ENCODE peak calls at places on chromosomes 4 and X, in five cellular contexts. S, O, Z, P and G are unnamed samples.

GRCh38 chr4:94623507-94623906 is 134.2 kb upstream of the BMPR1B start:
- DNase-seq in S (no peak), O (no peak), Z (no peak), P (peak), G (no peak)

GRCh38 chr4:142815834-142816233 is 30.3 kb downstream of the INPP4B start:
- DNase-seq in S (no peak), O (peak), Z (no peak), P (peak), G (peak)

GRCh38 chrX:29948653-29949052 is 266.7 kb upstream of the MAGEB2 start:
- DNase-seq in S (no peak), O (peak), Z (no peak), P (no peak), G (no peak)

GRCh38 chr4:7733801-7734650 is 205.6 kb downstream of the AFAP1 start:
- DNase-seq in S (no peak), O (no peak), Z (no peak), P (no peak), G (no peak)

GRCh38 chrX:106874075-106874474 is 29.1 kb downstream of the RIPPLY1 start:
- DNase-seq in S (no peak), O (peak), Z (no peak), P (no peak), G (no peak)

GRCh38 chr4:113806850-113807249 is 45.3 kb upstream of the CAMK2D start:
- DNase-seq in S (no peak), O (no peak), Z (no peak), P (no peak), G (no peak)

GRCh38 chrX:129706395-129707072 is 32.2 kb upstream of the XPNPEP2 start:
- DNase-seq in S (peak), O (no peak), Z (no peak), P (no peak), G (peak)

GRCh38 chrX:74419861-74420193 is 1.5 kb upstream of the SLC16A2 start:
- DNase-seq in S (no peak), O (no peak), Z (peak), P (no peak), G (peak)

GRCh38 chrX:74521961-74522833 is 92.2 kb downstream of the RLIM start:
- DNase-seq in S (peak), O (peak), Z (no peak), P (no peak), G (peak)

GRCh38 chrX:46325312-46325877 is 219.8 kb downstream of the ZNF674 start:
- DNase-seq in S (no peak), O (peak), Z (no peak), P (no peak), G (peak)

GRCh38 chr4:189941005-189941450 is 356 bp downstream of the FRG1 start:
- DNase-seq in S (peak), O (no peak), Z (no peak), P (no peak), G (no peak)

GRCh38 chrX:30513284-30513683 is 64.3 kb downstream of the TASL start:
- DNase-seq in S (no peak), O (no peak), Z (no peak), P (no peak), G (no peak)

GRCh38 chr4:164508126-164508525 is 245.8 kb upstream of the SMIM31 start:
- DNase-seq in S (no peak), O (no peak), Z (no peak), P (no peak), G (no peak)

GRCh38 chr4:42331914-42332368 is 65.3 kb upstream of the SHISA3 start:
- DNase-seq in S (no peak), O (peak), Z (no peak), P (peak), G (no peak)

GRCh38 chr4:148444296-148445070 is 2.3 kb upstream of the NR3C2 start:
- DNase-seq in S (peak), O (no peak), Z (peak), P (no peak), G (peak)

GRCh38 chrX:16559206-16559619 is 90.7 kb upstream of the S100G start:
- DNase-seq in S (no peak), O (peak), Z (no peak), P (no peak), G (no peak)

GRCh38 chrX:3599787-3600465 is 113.5 kb downstream of the PRKX start:
- DNase-seq in S (no peak), O (no peak), Z (no peak), P (no peak), G (no peak)

GRCh38 chr4:144480068-144480467 is 165.9 kb upstream of the HHIP start:
- DNase-seq in S (no peak), O (no peak), Z (no peak), P (no peak), G (no peak)

GRCh38 chr4:109953556-109953955 is 40.9 kb downstream of the EGF start:
- DNase-seq in S (no peak), O (no peak), Z (no peak), P (no peak), G (no peak)

GRCh38 chrX:104310657-104311056 is 55.9 kb upstream of the ESX1 start:
- DNase-seq in S (no peak), O (no peak), Z (no peak), P (no peak), G (no peak)

GRCh38 chrX:154748712-154749339 is 2.1 kb downstream of the GAB3 start:
- DNase-seq in S (no peak), O (peak), Z (no peak), P (peak), G (peak)

GRCh38 chr4:48409203-48409602 is 67.9 kb downstream of the SLAIN2 start:
- DNase-seq in S (no peak), O (no peak), Z (no peak), P (no peak), G (no peak)

DNA sequence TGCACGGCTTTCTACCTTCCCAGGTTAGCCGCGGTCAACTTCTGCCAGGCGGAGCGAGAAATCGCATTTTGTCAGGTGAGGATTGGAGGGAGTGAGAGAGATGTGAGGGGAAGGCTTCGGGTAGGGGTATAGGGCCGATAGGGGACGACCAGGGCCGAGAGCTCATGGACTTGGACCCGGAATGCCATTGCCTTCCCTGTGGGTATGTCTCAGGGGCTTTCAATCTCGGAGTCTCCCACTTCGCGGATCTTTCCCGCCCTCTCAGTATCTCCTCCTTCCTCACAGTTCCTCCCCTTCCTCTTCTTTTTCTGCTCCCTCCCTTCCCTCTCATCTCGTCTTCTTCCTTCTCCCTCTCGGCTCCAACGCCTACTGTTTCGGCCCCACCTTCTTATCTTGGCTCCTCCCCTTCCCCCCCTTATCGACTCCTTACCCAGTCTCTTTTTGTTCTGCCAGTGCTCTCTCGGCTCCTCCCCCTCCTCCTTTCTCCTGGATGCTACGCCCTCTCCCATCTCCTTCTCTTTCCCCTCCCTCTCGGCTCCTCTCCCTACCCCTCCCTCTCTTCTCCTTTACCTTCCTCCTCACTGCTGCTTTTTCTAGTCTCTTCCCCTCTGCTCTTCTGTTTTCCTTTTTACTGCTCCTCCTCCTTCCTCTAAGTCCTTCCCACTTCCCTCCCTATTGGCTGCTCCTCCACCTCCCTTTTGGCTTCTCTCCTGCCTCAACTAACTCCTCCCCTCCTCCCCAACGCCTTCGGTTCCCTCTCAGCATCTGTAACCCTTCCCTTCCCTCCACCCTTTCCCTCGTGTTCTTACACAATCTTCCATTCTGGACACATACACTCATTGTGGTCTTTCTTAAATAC is 29.4 kb upstream of the RBMX start:
- DNase-seq in S (peak), O (peak), Z (peak), P (peak), G (peak)
- TF ChIP-seq POLR2A in S (no peak), O (no peak), Z (no peak), P (no peak), G (peak)

DNA sequence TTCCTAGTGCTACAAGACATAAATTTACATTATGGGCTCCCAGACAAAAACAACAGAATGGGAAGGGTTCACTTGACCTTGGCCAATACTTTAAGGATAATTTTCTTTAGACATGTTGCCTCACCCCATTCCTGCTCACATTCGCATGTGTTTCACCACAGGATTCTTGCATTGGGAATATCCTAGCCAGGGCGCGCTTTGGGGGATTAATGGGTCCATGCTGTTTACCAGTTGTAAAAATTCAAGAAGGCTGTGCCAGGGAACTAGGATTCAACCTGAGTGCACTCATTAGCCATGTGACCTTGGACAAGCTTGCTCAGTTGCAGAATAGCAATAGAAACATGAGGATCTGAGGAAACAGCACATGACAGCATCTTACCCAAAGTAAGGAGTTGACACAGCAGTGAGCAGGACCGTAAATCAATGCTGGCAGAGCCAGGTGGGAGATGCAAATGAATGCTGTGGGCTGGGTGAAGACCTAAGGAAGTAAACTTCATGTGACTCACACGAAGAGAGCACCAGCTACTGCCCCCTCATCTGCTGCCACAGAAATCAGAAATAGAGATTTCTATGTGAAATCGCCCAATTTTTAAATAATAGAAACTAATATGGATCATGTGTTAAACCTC is 72.9 kb upstream of the C1QTNF7 start:
- DNase-seq in S (peak), O (no peak), Z (no peak), P (peak), G (no peak)
- TF ChIP-seq POLR2A in S (no peak), O (no peak), Z (no peak), P (no peak), G (no peak)

GRCh38 chrX:153688071-153688470 is 345 bp downstream of the SLC6A8 start:
- DNase-seq in S (no peak), O (no peak), Z (no peak), P (no peak), G (no peak)

GRCh38 chrX:153688900-153689590 is 1.3 kb downstream of the SLC6A8 start:
- DNase-seq in S (no peak), O (peak), Z (peak), P (no peak), G (peak)

GRCh38 chrX:153685751-153686676 is 1.7 kb upstream of the SLC6A8 start:
- DNase-seq in S (no peak), O (no peak), Z (peak), P (no peak), G (no peak)

GRCh38 chrX:153688534-153688899 is 791 bp downstream of the SLC6A8 start:
- DNase-seq in S (no peak), O (no peak), Z (no peak), P (no peak), G (no peak)

DNA sequence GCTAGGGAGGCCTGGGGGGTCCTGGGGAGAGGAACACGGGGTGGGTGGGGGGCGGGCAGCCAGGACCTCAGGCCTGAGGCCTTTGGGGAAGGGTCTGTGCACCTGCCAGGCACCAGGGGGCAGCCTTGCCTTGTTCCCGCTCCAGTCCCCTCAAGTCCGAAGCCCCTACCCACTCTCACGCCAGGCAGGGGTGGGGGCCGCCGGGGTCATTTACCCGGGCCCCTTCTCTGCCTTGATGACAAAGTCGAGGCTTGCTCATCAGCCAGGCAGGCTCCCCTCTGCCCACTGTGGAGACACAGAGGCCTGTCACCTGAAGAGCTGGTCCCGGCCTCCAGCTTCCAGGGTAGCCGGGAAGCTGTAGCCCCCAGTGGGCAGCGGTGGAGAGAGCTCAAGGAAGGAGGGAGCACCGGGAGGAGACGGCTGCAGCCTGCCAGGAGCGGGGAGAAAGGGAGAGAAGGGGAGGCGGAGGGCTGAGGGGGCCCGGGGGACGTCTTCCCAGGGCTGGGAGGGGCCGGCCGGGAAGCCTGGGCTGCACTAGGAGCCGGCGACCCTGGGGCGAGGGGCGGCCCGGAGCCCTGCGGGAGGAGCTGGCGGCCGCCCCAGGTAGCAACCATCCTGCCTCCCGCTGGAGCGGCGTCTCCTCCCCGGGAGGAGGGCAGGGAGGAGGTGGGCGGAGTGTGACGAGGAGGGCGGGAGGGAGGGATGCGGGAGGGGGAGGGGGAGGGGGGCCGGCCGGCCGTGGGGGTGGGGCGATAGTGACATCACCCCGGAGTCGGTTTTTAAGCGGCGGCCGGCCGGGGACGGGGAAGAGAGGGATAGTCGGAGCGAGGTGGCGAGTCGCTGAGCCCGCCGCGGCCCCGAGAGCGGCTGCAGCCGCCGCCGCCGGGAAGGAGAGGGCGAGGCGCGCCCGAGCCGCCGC is at the start of gene SLC6A8:
- DNase-seq in S (peak), O (peak), Z (peak), P (peak), G (peak)
- TF ChIP-seq POLR2A in S (no peak), O (peak), Z (peak), P (no peak), G (peak)

DNA sequence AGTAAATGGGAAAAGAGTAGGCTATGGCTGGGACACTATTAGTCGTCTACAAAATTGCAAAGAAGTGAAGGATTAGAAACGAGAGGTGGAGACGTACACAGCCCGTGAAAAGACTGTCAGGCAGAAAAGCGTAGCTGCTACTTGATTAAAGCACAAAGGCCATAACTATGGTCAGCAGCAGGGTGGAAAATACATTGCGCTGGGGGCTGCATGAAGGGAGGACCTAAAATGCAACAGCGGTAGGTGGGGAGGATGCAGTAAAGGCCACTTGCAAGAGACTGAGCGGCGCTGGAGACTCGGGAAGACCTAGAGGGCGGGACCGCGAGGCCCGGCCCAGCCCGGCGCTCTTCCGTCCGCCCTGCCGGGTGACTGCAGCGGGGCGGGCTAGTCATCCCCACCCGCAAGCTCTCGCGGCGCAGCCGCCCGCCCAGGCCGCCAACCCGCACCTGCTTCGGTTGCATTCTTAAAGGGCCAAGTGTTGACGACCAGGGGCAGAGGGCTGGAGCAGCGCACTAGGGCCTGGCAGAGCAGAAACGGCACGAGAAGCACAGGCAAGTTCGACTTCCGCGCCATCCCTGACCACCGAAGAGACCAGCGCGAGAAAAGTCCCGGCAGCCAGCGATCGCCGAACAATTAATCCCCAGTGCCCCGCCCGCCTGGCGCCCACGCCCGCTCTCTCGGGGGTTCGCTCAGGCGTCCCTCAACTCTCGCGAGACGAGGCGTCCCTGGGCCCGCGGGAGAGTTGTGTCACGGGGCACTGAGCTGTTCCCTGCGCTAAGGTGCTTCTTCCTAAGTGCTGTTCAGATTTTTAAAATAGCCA is at the start of gene AGA:
- DNase-seq in S (peak), O (peak), Z (peak), P (peak), G (peak)
- TF ChIP-seq POLR2A in S (no peak), O (peak), Z (peak), P (peak), G (peak)

GRCh38 chr4:168695288-168695687 is 198.4 kb downstream of the PALLD start:
- DNase-seq in S (no peak), O (no peak), Z (no peak), P (no peak), G (no peak)
- TF ChIP-seq POLR2A in S (no peak), O (no peak), Z (no peak), P (no peak), G (no peak)

DNA sequence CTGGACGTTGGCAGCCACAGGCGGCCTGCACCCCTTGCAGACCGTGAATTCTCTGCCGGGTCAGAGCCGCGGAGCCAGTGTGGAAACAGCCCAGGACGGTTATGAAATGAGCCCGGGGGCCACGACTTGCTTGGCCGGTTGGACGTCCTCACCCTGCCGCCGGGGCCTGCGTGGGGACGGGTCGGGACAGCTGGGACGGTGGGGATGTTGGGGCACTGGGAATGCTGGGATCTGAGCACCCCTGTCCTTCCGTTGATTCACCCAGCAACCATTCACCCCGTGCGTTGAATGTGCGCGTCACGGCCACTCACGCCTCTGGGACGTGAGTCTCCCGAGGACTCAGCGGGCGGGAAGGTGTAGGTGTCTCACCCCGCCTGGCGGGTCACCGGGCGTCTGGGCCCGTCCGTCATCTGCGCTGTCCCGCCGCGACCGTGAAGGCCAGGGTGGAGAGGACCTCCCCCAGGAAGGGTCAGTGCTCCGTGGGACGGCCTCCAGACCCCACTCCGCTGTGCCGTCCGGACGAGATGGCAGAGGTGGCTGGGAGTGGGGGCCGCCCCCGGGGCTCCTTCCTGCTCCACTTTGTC is 4.5 kb upstream of the PLCXD1 start:
- DNase-seq in S (peak), O (peak), Z (peak), P (no peak), G (no peak)
- TF ChIP-seq POLR2A in S (no peak), O (peak), Z (no peak), P (no peak), G (no peak)

DNA sequence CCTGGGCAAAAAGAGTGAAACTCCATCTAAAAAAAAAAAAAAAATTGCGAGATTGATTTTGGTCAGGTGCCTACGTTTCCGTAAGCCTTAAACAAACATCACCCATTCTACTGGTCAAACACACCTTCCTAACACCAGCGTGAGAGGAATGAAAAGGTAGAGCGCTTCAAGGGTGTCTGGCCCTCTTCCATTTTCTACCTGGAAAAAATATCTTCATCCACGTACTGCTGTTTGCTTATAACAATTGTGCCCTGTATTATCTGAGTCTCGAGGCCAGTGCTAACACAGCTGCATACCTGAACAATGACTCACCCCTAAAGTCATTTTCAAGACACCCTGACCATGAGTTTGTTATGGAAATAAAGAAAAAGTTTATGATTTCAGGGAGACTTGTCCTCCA is 13.9 kb downstream of the TMSB4X start:
- DNase-seq in S (no peak), O (peak), Z (no peak), P (no peak), G (no peak)
- TF ChIP-seq POLR2A in S (no peak), O (no peak), Z (peak), P (no peak), G (no peak)

DNA sequence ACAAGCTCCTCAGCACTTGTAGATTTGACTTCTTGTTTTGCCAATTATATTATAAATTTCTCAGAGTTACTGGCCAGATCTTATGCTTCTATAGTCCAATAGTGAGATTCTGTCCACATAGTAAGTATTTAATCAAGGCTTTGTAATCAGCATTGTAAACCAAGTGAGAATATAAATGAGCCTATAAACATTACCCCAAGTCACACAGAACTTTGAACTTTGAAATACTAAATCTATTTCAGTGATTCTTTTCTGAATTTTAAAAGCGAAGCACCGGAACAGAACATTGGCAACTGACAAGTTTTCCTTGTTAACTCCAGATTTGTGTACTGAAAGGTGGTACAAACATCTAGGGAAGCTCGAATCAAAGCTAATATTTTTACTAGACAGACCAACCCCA is 37.2 kb downstream of the PPM1K start:
- DNase-seq in S (no peak), O (no peak), Z (no peak), P (no peak), G (no peak)
- TF ChIP-seq POLR2A in S (no peak), O (no peak), Z (no peak), P (no peak), G (no peak)

GRCh38 chr4:184804621-184805020 is 21.1 kb downstream of the ACSL1 start:
- DNase-seq in S (no peak), O (no peak), Z (no peak), P (no peak), G (no peak)
- TF ChIP-seq POLR2A in S (no peak), O (no peak), Z (no peak), P (no peak), G (no peak)